ENCODE peak calls at places on chromosome 4, in nine cellular contexts. One of them, this sample, is unnamed.

GRCh38 chr4:124890522-124890921 is 178.0 kb upstream of the ANKRD50 start:
- DNase-seq in neuronal stem cell: no peak
- DNase-seq in PC-3: peak
- DNase-seq in SK-N-SH: no peak
- DNase-seq in GM23338: no peak
- DNase-seq in mammary epithelial cell: no peak
- DNase-seq in neural progenitor cell: no peak
- DNase-seq in GM23248: peak
- DNase-seq in A549: no peak
- DNase-seq in this sample: peak

GRCh38 chr4:112840061-112840460 is 203.1 kb downstream of the LARP7 start:
- DNase-seq in GM23338: peak
- DNase-seq in PC-3: no peak
- DNase-seq in SK-N-SH: no peak
- DNase-seq in neural progenitor cell: no peak
- DNase-seq in neuronal stem cell: no peak
- DNase-seq in A549: no peak
- DNase-seq in mammary epithelial cell: peak
- DNase-seq in GM23248: peak
- DNase-seq in this sample: peak

GRCh38 chr4:100014616-100015015 is 64.5 kb upstream of the H2AZ1 start:
- DNase-seq in GM23338: no peak
- DNase-seq in SK-N-SH: no peak
- DNase-seq in mammary epithelial cell: no peak
- DNase-seq in PC-3: peak
- DNase-seq in neuronal stem cell: no peak
- DNase-seq in A549: no peak
- DNase-seq in neural progenitor cell: no peak
- DNase-seq in GM23248: no peak
- DNase-seq in this sample: no peak

GRCh38 chr4:151055539-151055938 is 40.5 kb upstream of the LRBA start:
- DNase-seq in neuronal stem cell: no peak
- DNase-seq in GM23338: no peak
- DNase-seq in neural progenitor cell: no peak
- DNase-seq in GM23248: no peak
- DNase-seq in SK-N-SH: no peak
- DNase-seq in A549: no peak
- DNase-seq in PC-3: no peak
- DNase-seq in mammary epithelial cell: no peak
- DNase-seq in this sample: no peak

GRCh38 chr4:55356991-55357461 is 11.0 kb downstream of the SRD5A3 start:
- DNase-seq in neural progenitor cell: no peak
- DNase-seq in SK-N-SH: no peak
- DNase-seq in PC-3: peak
- DNase-seq in GM23248: peak
- DNase-seq in A549: no peak
- DNase-seq in neuronal stem cell: no peak
- DNase-seq in mammary epithelial cell: no peak
- DNase-seq in GM23338: no peak
- DNase-seq in this sample: peak

GRCh38 chr4:147056951-147057630 is 111.4 kb upstream of the TTC29 start:
- DNase-seq in GM23248: peak
- DNase-seq in neuronal stem cell: no peak
- DNase-seq in mammary epithelial cell: no peak
- DNase-seq in PC-3: peak
- DNase-seq in A549: no peak
- DNase-seq in neural progenitor cell: no peak
- DNase-seq in SK-N-SH: no peak
- DNase-seq in GM23338: no peak
- DNase-seq in this sample: peak

GRCh38 chr4:75685546-75686189 is 12.5 kb upstream of the G3BP2 start:
- DNase-seq in A549: no peak
- DNase-seq in GM23338: no peak
- DNase-seq in neural progenitor cell: no peak
- DNase-seq in neuronal stem cell: no peak
- DNase-seq in SK-N-SH: no peak
- DNase-seq in mammary epithelial cell: no peak
- DNase-seq in PC-3: no peak
- DNase-seq in GM23248: no peak
- DNase-seq in this sample: no peak

GRCh38 chr4:152696764-152697250 is 17.0 kb upstream of the TMEM154 start:
- DNase-seq in neural progenitor cell: no peak
- DNase-seq in mammary epithelial cell: peak
- DNase-seq in GM23248: peak
- DNase-seq in A549: no peak
- DNase-seq in neuronal stem cell: no peak
- DNase-seq in SK-N-SH: no peak
- DNase-seq in GM23338: no peak
- DNase-seq in PC-3: peak
- DNase-seq in this sample: peak

GRCh38 chr4:987689-988513 is 1.1 kb downstream of the IDUA start:
- DNase-seq in SK-N-SH: peak
- DNase-seq in mammary epithelial cell: no peak
- DNase-seq in GM23248: no peak
- DNase-seq in A549: no peak
- DNase-seq in GM23338: no peak
- DNase-seq in neural progenitor cell: no peak
- DNase-seq in neuronal stem cell: no peak
- DNase-seq in PC-3: no peak
- DNase-seq in this sample: no peak
- H3K4me2 ChIP-seq in SK-N-SH: peak
- H3K4me2 ChIP-seq in mammary epithelial cell: peak
- H3K4me2 ChIP-seq in GM23248: peak
- H3K4me2 ChIP-seq in A549: peak
- H3K4me2 ChIP-seq in GM23338: peak
- H3K4me2 ChIP-seq in neural progenitor cell: peak
- H3K4me2 ChIP-seq in neuronal stem cell: peak
- H3K4me2 ChIP-seq in PC-3: peak
- H3K4me2 ChIP-seq in this sample: peak

GRCh38 chr4:101699441-101700117 is 91.0 kb upstream of the BANK1 start:
- DNase-seq in PC-3: no peak
- DNase-seq in mammary epithelial cell: no peak
- DNase-seq in SK-N-SH: no peak
- DNase-seq in GM23248: no peak
- DNase-seq in GM23338: no peak
- DNase-seq in neuronal stem cell: no peak
- DNase-seq in neural progenitor cell: no peak
- DNase-seq in A549: no peak
- DNase-seq in this sample: no peak
- H3K4me2 ChIP-seq in PC-3: no peak
- H3K4me2 ChIP-seq in mammary epithelial cell: no peak
- H3K4me2 ChIP-seq in SK-N-SH: no peak
- H3K4me2 ChIP-seq in GM23248: no peak
- H3K4me2 ChIP-seq in GM23338: no peak
- H3K4me2 ChIP-seq in neuronal stem cell: no peak
- H3K4me2 ChIP-seq in neural progenitor cell: no peak
- H3K4me2 ChIP-seq in A549: no peak
- H3K4me2 ChIP-seq in this sample: no peak

DNA sequence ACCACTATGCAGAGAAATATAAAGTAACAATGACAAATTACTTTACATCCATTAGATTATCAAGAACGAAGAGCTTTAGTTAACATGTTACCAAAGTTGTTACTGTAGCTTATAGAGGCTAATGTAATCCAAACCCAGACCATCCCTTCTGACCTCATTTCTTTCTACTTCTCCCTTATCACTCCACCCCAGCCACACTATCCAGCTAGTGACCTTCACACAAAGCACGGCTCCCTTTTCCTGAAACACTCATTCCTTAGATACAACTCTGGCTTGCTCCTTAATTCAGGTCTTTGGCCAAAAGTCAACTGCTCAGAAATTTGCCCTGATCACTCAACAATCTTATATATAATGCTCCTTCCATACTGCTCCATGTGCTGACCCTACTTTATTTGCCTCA is 67.8 kb downstream of the EIF4E start:
- DNase-seq in neural progenitor cell: no peak
- DNase-seq in PC-3: no peak
- DNase-seq in A549: no peak
- DNase-seq in mammary epithelial cell: no peak
- DNase-seq in neuronal stem cell: no peak
- DNase-seq in GM23338: no peak
- DNase-seq in GM23248: no peak
- DNase-seq in SK-N-SH: no peak
- DNase-seq in this sample: no peak
- H3K4me2 ChIP-seq in neural progenitor cell: no peak
- H3K4me2 ChIP-seq in PC-3: no peak
- H3K4me2 ChIP-seq in A549: no peak
- H3K4me2 ChIP-seq in mammary epithelial cell: no peak
- H3K4me2 ChIP-seq in neuronal stem cell: no peak
- H3K4me2 ChIP-seq in GM23338: no peak
- H3K4me2 ChIP-seq in GM23248: no peak
- H3K4me2 ChIP-seq in SK-N-SH: no peak
- H3K4me2 ChIP-seq in this sample: no peak

GRCh38 chr4:14912426-14912825 is 89.9 kb upstream of the CPEB2 start:
- DNase-seq in PC-3: no peak
- DNase-seq in A549: no peak
- DNase-seq in neural progenitor cell: no peak
- DNase-seq in GM23338: no peak
- DNase-seq in GM23248: no peak
- DNase-seq in SK-N-SH: no peak
- DNase-seq in neuronal stem cell: no peak
- DNase-seq in mammary epithelial cell: no peak
- DNase-seq in this sample: no peak

GRCh38 chr4:14906805-14907204 is 95.5 kb upstream of the CPEB2 start:
- DNase-seq in PC-3: no peak
- DNase-seq in SK-N-SH: no peak
- DNase-seq in neuronal stem cell: no peak
- DNase-seq in GM23338: no peak
- DNase-seq in A549: no peak
- DNase-seq in neural progenitor cell: no peak
- DNase-seq in mammary epithelial cell: peak
- DNase-seq in GM23248: no peak
- DNase-seq in this sample: peak

GRCh38 chr4:14910411-14910810 is 91.9 kb upstream of the CPEB2 start:
- DNase-seq in GM23248: no peak
- DNase-seq in A549: no peak
- DNase-seq in neural progenitor cell: no peak
- DNase-seq in SK-N-SH: no peak
- DNase-seq in neuronal stem cell: no peak
- DNase-seq in GM23338: no peak
- DNase-seq in mammary epithelial cell: no peak
- DNase-seq in PC-3: no peak
- DNase-seq in this sample: no peak

DNA sequence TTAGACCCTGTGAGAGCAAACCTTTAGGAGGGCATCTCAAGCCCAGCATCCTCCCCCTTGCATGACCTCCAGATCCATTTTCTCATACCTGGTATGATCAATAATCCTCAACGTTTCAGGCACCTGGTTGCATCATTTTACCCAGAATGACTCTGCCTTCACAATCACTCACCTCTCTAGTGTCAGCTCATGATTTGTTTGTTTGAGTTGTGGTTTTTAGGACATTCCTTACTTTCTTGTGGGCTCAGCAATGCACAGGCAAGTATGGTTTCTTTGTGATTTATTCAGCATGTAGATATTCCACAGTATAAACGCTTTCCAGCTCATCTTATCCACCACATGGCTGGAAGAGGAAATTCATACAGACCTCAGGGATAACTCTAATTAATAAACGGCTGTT is 93.6 kb upstream of the CPEB2 start:
- DNase-seq in PC-3: peak
- DNase-seq in A549: no peak
- DNase-seq in mammary epithelial cell: peak
- DNase-seq in GM23248: no peak
- DNase-seq in GM23338: no peak
- DNase-seq in neural progenitor cell: no peak
- DNase-seq in SK-N-SH: no peak
- DNase-seq in neuronal stem cell: no peak
- DNase-seq in this sample: peak
- H3K4me2 ChIP-seq in PC-3: peak
- H3K4me2 ChIP-seq in A549: peak
- H3K4me2 ChIP-seq in mammary epithelial cell: no peak
- H3K4me2 ChIP-seq in GM23248: no peak
- H3K4me2 ChIP-seq in GM23338: no peak
- H3K4me2 ChIP-seq in neural progenitor cell: no peak
- H3K4me2 ChIP-seq in SK-N-SH: no peak
- H3K4me2 ChIP-seq in neuronal stem cell: no peak
- H3K4me2 ChIP-seq in this sample: no peak

GRCh38 chr4:87118826-87119225 is 101.6 kb downstream of the KLHL8 start:
- DNase-seq in GM23338: peak
- DNase-seq in neuronal stem cell: no peak
- DNase-seq in mammary epithelial cell: peak
- DNase-seq in SK-N-SH: peak
- DNase-seq in A549: no peak
- DNase-seq in GM23248: peak
- DNase-seq in neural progenitor cell: no peak
- DNase-seq in PC-3: no peak
- DNase-seq in this sample: peak
- H3K4me2 ChIP-seq in GM23338: no peak
- H3K4me2 ChIP-seq in neuronal stem cell: no peak
- H3K4me2 ChIP-seq in mammary epithelial cell: no peak
- H3K4me2 ChIP-seq in SK-N-SH: no peak
- H3K4me2 ChIP-seq in A549: no peak
- H3K4me2 ChIP-seq in GM23248: no peak
- H3K4me2 ChIP-seq in neural progenitor cell: no peak
- H3K4me2 ChIP-seq in PC-3: no peak
- H3K4me2 ChIP-seq in this sample: peak

GRCh38 chr4:140071043-140071442 is 82.9 kb downstream of the MAML3 start:
- DNase-seq in neuronal stem cell: no peak
- DNase-seq in GM23338: no peak
- DNase-seq in neural progenitor cell: no peak
- DNase-seq in GM23248: no peak
- DNase-seq in A549: no peak
- DNase-seq in mammary epithelial cell: no peak
- DNase-seq in SK-N-SH: no peak
- DNase-seq in PC-3: no peak
- DNase-seq in this sample: no peak

GRCh38 chr4:140068247-140068646 is 85.7 kb downstream of the MAML3 start:
- DNase-seq in neuronal stem cell: no peak
- DNase-seq in PC-3: no peak
- DNase-seq in GM23338: no peak
- DNase-seq in mammary epithelial cell: no peak
- DNase-seq in neural progenitor cell: no peak
- DNase-seq in A549: no peak
- DNase-seq in GM23248: no peak
- DNase-seq in SK-N-SH: no peak
- DNase-seq in this sample: no peak

GRCh38 chr4:140069068-140069467 is 84.9 kb downstream of the MAML3 start:
- DNase-seq in GM23338: no peak
- DNase-seq in PC-3: peak
- DNase-seq in A549: no peak
- DNase-seq in GM23248: peak
- DNase-seq in mammary epithelial cell: peak
- DNase-seq in neuronal stem cell: no peak
- DNase-seq in SK-N-SH: no peak
- DNase-seq in neural progenitor cell: no peak
- DNase-seq in this sample: no peak

GRCh38 chr4:140071806-140072205 is 82.2 kb downstream of the MAML3 start:
- DNase-seq in mammary epithelial cell: peak
- DNase-seq in neuronal stem cell: no peak
- DNase-seq in A549: no peak
- DNase-seq in SK-N-SH: no peak
- DNase-seq in PC-3: no peak
- DNase-seq in neural progenitor cell: no peak
- DNase-seq in GM23248: peak
- DNase-seq in GM23338: no peak
- DNase-seq in this sample: peak

DNA sequence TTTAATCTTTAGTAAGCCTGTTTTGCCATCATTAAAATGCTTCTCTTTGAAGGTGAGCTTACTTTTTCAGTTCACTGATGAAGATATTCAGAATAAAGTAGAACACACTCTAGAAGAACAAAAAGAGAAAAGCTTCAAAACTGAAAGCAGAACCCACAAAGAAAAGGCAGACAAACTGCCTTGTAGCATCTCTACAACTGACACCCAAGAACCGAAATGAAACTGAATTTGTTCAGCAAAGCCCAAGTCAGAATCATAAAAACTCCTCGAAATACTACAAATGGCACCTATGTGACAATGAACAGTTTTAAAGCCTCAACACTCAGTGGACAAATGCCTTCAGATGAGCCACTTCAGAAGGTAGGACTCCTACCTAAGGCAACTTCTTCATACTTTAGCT is 83.6 kb downstream of the MAML3 start:
- DNase-seq in SK-N-SH: no peak
- DNase-seq in A549: no peak
- DNase-seq in neuronal stem cell: no peak
- DNase-seq in GM23338: no peak
- DNase-seq in neural progenitor cell: no peak
- DNase-seq in mammary epithelial cell: no peak
- DNase-seq in GM23248: no peak
- DNase-seq in PC-3: no peak
- DNase-seq in this sample: no peak
- H3K4me2 ChIP-seq in SK-N-SH: no peak
- H3K4me2 ChIP-seq in A549: peak
- H3K4me2 ChIP-seq in neuronal stem cell: no peak
- H3K4me2 ChIP-seq in GM23338: no peak
- H3K4me2 ChIP-seq in neural progenitor cell: no peak
- H3K4me2 ChIP-seq in mammary epithelial cell: no peak
- H3K4me2 ChIP-seq in GM23248: peak
- H3K4me2 ChIP-seq in PC-3: no peak
- H3K4me2 ChIP-seq in this sample: no peak